ENCODE peak calls at places on chromosomes 7 and 10, in six cellular contexts. Z, G, O, L, I and V are unnamed samples.

GRCh38 chr10:84706875-84707274 is 378.5 kb downstream of the CCSER2 start:
- DNase-seq in Z (no peak), G (peak; percentile 8), O (no peak), L (no peak), I (no peak), V (no peak)

GRCh38 chr7:156448918-156449317 is 191.7 kb upstream of the RNF32 start:
- DNase-seq in Z (no peak), G (no peak), O (no peak), L (no peak), I (no peak), V (no peak)

GRCh38 chr7:127594490-127594889 is 954 bp downstream of the FSCN3 start:
- DNase-seq in Z (no peak), G (no peak), O (no peak), L (no peak), I (no peak), V (no peak)

GRCh38 chr7:11427686-11428273 is 404.2 kb downstream of the THSD7A start:
- DNase-seq in Z (peak; percentile 29), G (peak; percentile 56), O (no peak), L (peak; percentile 75), I (peak; percentile 22), V (peak; percentile 68)

GRCh38 chr10:112360308-112361270 is 13.3 kb upstream of the ACSL5 start:
- DNase-seq in Z (no peak), G (peak; percentile 21), O (no peak), L (peak; percentile 43), I (peak; percentile 72), V (no peak)

GRCh38 chr10:22427101-22427500 is 81.8 kb downstream of the SPAG6 start:
- DNase-seq in Z (no peak), G (peak; percentile 72), O (no peak), L (peak; percentile 37), I (no peak), V (peak; percentile 62)

GRCh38 chr10:22379059-22379458 is 33.8 kb downstream of the SPAG6 start:
- DNase-seq in Z (no peak), G (no peak), O (no peak), L (no peak), I (no peak), V (no peak)

GRCh38 chr10:22435650-22436049 is 90.4 kb downstream of the SPAG6 start:
- DNase-seq in Z (no peak), G (no peak), O (no peak), L (no peak), I (no peak), V (no peak)

GRCh38 chr10:73413108-73413527 is 740 bp downstream of the ANXA7 start:
- DNase-seq in Z (no peak), G (no peak), O (no peak), L (peak; percentile 67), I (peak; percentile 73), V (no peak)

GRCh38 chr10:85859859-85860258 is 506.7 kb downstream of the GRID1 start:
- DNase-seq in Z (no peak), G (no peak), O (no peak), L (no peak), I (no peak), V (no peak)

GRCh38 chr7:152006336-152006735 is 19.1 kb upstream of the GALNT11 start:
- DNase-seq in Z (no peak), G (no peak), O (no peak), L (peak; percentile 70), I (no peak), V (no peak)

GRCh38 chr7:92595281-92595680 is 5.1 kb upstream of the FAM133B start:
- DNase-seq in Z (no peak), G (peak; percentile 62), O (no peak), L (no peak), I (no peak), V (peak; percentile 39)

GRCh38 chr7:90749774-90750173 is 153.7 kb downstream of the CDK14 start:
- DNase-seq in Z (no peak), G (peak; percentile 33), O (no peak), L (peak; percentile 75), I (no peak), V (peak; percentile 30)

GRCh38 chr10:132507467-132507955 is 30.1 kb upstream of the INPP5A start:
- DNase-seq in Z (no peak), G (no peak), O (no peak), L (no peak), I (no peak), V (no peak)

GRCh38 chr10:86964061-86964846 is 4.0 kb upstream of the ADIRF start:
- DNase-seq in Z (no peak), G (no peak), O (no peak), L (no peak), I (no peak), V (no peak)

GRCh38 chr7:29946428-29947186 is 43.0 kb downstream of the SCRN1 start:
- DNase-seq in Z (no peak), G (no peak), O (no peak), L (peak; percentile 78), I (peak; percentile 9), V (peak; percentile 24)

GRCh38 chr10:120873741-120874140 is 22.6 kb downstream of the WDR11 start:
- DNase-seq in Z (no peak), G (no peak), O (no peak), L (no peak), I (no peak), V (no peak)
- H3K36me3 ChIP-seq in Z (peaks cover 2% of the 10 kb centered on the region), G (peaks cover 12% of the 10 kb centered on the region), O (no peaks in the 10 kb centered on the region), L (no peaks in the 10 kb centered on the region), I (peaks cover 12% of the 10 kb centered on the region), V (peaks cover 72% of the 10 kb centered on the region)

DNA sequence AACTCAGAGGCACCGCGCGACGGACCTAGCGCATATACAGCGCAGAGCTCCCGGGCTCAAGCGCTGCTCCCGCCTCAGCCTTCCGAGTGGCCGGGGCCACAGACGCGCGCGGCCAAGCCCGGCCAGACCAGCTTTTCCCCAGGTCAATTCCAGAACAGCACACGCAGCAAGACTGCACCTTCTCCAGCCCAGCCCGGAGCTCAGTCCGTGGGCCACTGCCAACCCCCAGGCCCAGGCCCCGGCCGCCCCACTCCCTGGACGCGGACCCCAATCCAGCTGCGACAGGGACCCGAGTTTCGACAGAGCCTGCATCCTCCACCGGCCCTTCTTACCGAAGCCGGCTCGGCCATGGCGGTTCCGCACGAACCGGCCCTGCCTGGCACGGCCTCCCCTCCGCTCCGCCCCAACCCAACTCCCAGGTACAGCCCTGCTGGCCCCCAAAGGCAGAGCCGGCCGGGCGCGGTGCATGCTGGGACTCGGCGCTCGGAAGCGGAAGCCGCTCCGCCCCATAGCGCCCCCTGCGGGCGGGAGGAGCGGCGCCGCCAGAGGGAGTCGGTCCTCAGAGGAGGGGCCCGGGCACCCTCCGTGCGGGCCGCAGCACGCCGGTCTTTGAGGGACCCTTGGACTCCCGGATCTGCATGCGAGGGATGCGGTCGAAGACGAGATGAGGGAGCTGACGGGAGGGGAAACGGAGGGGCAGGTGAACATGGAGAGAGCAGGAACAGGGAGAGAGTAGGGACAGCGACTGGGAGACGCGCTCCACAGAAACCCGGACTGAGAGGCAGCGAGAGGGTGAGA is at the start of gene ZNF425:
- DNase-seq in Z (peak; percentile 91), G (peak; percentile 86), O (peak; percentile 73), L (peak; percentile 96), I (peak; percentile 93), V (peak; percentile 93)
- H3K4ac ChIP-seq in Z (peak within 1 kb of the TSS; percentile 93), G (peak within 1 kb of the TSS; percentile 99), O (peak within 1 kb of the TSS; percentile 87), L (peak within 1 kb of the TSS; percentile 95), I (peak within 1 kb of the TSS; percentile 98), V (peak within 1 kb of the TSS; percentile 94)

GRCh38 chr10:82986216-82986615 is 1111.2 kb downstream of the NRG3 start:
- DNase-seq in Z (no peak), G (no peak), O (no peak), L (no peak), I (no peak), V (no peak)
- H3K36me3 ChIP-seq in Z (no peaks in the 10 kb centered on the region), G (no peaks in the 10 kb centered on the region), O (no peaks in the 10 kb centered on the region), L (no peaks in the 10 kb centered on the region), I (no peaks in the 10 kb centered on the region), V (no peaks in the 10 kb centered on the region)

GRCh38 chr7:139358541-139359365 is 941 bp upstream of the LUC7L2 start:
- DNase-seq in Z (no peak), G (peak; percentile 33), O (no peak), L (peak; percentile 45), I (peak; percentile 35), V (peak; percentile 48)

GRCh38 chr7:139359366-139360209 is at the start of gene LUC7L2:
- DNase-seq in Z (peak; percentile 98), G (peak; percentile 98), O (peak; percentile 96), L (peak; percentile 99), I (peak; percentile 100), V (peak; percentile 99)

GRCh38 chr7:139361523-139361922 is 1.8 kb downstream of the LUC7L2 start:
- DNase-seq in Z (no peak), G (no peak), O (no peak), L (peak; percentile 57), I (no peak), V (no peak)

GRCh38 chr7:139360948-139361307 is 1.2 kb downstream of the LUC7L2 start:
- DNase-seq in Z (no peak), G (no peak), O (no peak), L (no peak), I (no peak), V (no peak)

GRCh38 chr7:139360210-139360947 is 685 bp downstream of the LUC7L2 start:
- DNase-seq in Z (peak; percentile 94), G (peak; percentile 89), O (peak; percentile 96), L (peak; percentile 99), I (peak; percentile 89), V (peak; percentile 95)
- H3K4ac ChIP-seq in Z (peak overlapping the region; percentile 89), G (peak overlapping the region; percentile 96), O (peak overlapping the region; percentile 61), L (peak overlapping the region; percentile 88), I (peak overlapping the region; percentile 93), V (peak overlapping the region; percentile 100)

DNA sequence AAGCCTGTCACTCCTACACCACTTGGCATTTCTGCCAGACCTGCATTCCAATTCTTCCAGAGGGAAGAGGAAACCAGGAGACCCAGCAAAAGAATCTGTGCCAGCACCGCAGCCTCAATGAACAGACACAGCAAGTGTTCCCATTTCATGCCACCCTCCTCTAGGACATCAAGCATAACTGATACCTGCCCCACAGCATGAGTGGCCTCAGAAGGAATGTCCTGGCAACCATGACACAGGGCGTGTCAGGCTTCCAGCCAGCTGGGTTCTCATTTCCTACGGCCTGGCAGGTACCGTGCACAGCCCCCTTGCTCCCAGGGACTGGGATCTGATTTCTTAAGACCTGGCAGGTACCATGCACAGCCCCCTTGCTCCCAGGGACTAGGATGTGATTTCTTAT is 7.8 kb downstream of the MAD1L1 start:
- DNase-seq in Z (no peak), G (no peak), O (no peak), L (no peak), I (no peak), V (no peak)
- H3K36me3 ChIP-seq in Z (peaks cover 60% of the 10 kb centered on the region), G (peaks cover 58% of the 10 kb centered on the region), O (peaks cover 9% of the 10 kb centered on the region), L (peaks cover 18% of the 10 kb centered on the region), I (peaks cover 87% of the 10 kb centered on the region), V (peaks cover 65% of the 10 kb centered on the region)

DNA sequence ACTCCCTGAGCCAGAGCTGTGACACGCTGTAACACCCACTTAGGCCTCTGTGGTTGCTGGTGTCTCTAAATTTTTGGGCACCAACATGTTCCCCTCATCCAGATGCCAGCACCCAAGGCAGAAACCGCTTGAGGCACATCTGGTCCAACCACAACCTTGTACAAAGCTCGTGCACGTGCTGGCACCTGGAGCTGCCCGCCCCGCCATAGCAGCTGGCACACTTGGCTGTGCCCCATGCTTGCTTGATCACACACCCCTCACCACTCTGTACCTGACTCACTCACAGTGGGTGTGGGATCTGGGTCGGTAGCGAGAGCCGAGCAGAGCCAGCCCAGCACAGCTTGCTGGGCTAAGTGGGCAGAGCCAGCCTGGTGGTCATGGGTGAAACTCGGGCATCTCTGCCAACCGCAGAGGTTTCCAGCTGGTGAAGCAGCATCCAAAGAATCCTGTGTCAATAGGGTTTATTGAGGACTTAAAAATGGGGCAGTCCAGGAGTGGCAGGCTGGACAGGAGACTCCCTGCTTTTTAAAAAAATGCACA is 1210.4 kb downstream of the TYW1 start:
- DNase-seq in Z (no peak), G (no peak), O (no peak), L (no peak), I (no peak), V (no peak)
- H3K4ac ChIP-seq in Z (no peak overlapping the region), G (no peak overlapping the region), O (no peak overlapping the region), L (no peak overlapping the region), I (no peak overlapping the region), V (no peak overlapping the region)